ENCODE peak calls at places on chromosomes 2 and 18, in six cellular contexts. L, C, Q, Z, T and Y are unnamed samples.

GRCh38 chr2:46601328-46601963 is 122.1 kb downstream of the TMEM247 start:
- DNase-seq in L (no peak), C (no peak), Q (peak), Z (no peak), T (no peak), Y (peak)

GRCh38 chr18:69161383-69162028 is 239.2 kb upstream of the DOK6 start:
- DNase-seq in L (no peak), C (no peak), Q (peak), Z (no peak), T (peak), Y (peak)

GRCh38 chr2:239311132-239312040 is 89.4 kb downstream of the HDAC4 start:
- DNase-seq in L (no peak), C (peak), Q (no peak), Z (no peak), T (no peak), Y (no peak)

GRCh38 chr2:201358684-201359083 is 1.5 kb upstream of the FLACC1 start:
- DNase-seq in L (peak), C (no peak), Q (peak), Z (no peak), T (peak), Y (no peak)

GRCh38 chr2:196566969-196567666 is 72.4 kb upstream of the CCDC150 start:
- DNase-seq in L (no peak), C (no peak), Q (no peak), Z (no peak), T (no peak), Y (no peak)

GRCh38 chr2:215811409-215812355 is 201.7 kb downstream of the MREG start:
- DNase-seq in L (no peak), C (no peak), Q (no peak), Z (peak), T (no peak), Y (peak)

GRCh38 chr18:44715841-44716240 is 35.2 kb downstream of the SETBP1 start:
- DNase-seq in L (no peak), C (no peak), Q (no peak), Z (no peak), T (no peak), Y (no peak)

GRCh38 chr2:199468561-199469513 is 11.1 kb upstream of the SATB2 start:
- DNase-seq in L (no peak), C (no peak), Q (no peak), Z (no peak), T (no peak), Y (no peak)